ENCODE peak calls at places on chromosomes 7 and 10, in six cellular contexts. V is stimulated activated CD8-positive, alpha-beta memory T cell treated with anti-CD3 and anti-CD28 coated beads, Interleukin-2, amount 100 ng/mL, for 1 hour; S is GF-D8; F is activated T-cell treated with anti-CD3 and anti-CD28 coated beads for 1 hour; L is HEK293T; K is GM13977. C is an unnamed sample.

GRCh38 chr10:5614081-5614721 is 52.2 kb downstream of the ASB13 start:
- DNase-seq in L (no peak), F (no peak), S (no peak), K (no peak), V (no peak), C (no peak)

GRCh38 chr10:13351340-13351915 is 3.3 kb upstream of the SEPHS1 start:
- DNase-seq in K (peak; percentile 38), L (no peak), S (no peak), F (no peak), V (no peak), C (no peak)

GRCh38 chr7:141585592-141586510 is 34.6 kb downstream of the AGK start:
- DNase-seq in V (no peak), L (no peak), S (no peak), K (peak; percentile 40), F (no peak), C (no peak)

GRCh38 chr10:117306674-117307073 is 65.8 kb downstream of the SLC18A2 start:
- DNase-seq in L (no peak), F (no peak), K (no peak), V (no peak), S (no peak), C (no peak)

GRCh38 chr7:22859676-22860290 is 37.1 kb upstream of the TOMM7 start:
- DNase-seq in K (no peak), S (no peak), V (no peak), L (no peak), F (no peak), C (no peak)

GRCh38 chr10:43873717-43874116 is 225.0 kb upstream of the ZNF32 start:
- DNase-seq in K (no peak), V (no peak), L (no peak), F (no peak), S (no peak), C (no peak)

GRCh38 chr10:121838931-121839330 is 88.9 kb downstream of the ATE1 start:
- DNase-seq in L (no peak), S (no peak), K (no peak), F (no peak), V (no peak), C (no peak)

GRCh38 chr10:97752956-97753355 is 16.0 kb downstream of the ZFYVE27 start:
- DNase-seq in V (no peak), F (no peak), K (no peak), L (no peak), S (no peak), C (no peak)

GRCh38 chr7:108034586-108034985 is 31.6 kb upstream of the LAMB1 start:
- DNase-seq in S (no peak), V (no peak), L (no peak), K (no peak), F (no peak), C (no peak)

GRCh38 chr10:5854178-5854570 is 35.5 kb downstream of the ANKRD16 start:
- DNase-seq in S (no peak), F (no peak), K (no peak), L (no peak), V (no peak), C (no peak)

GRCh38 chr7:24732646-24733413 is 24.4 kb downstream of the GSDME start:
- DNase-seq in S (no peak), V (no peak), L (no peak), K (no peak), F (no peak), C (no peak)

GRCh38 chr10:34080485-34081346 is 734.4 kb downstream of the PARD3 start:
- DNase-seq in S (no peak), L (no peak), F (no peak), K (no peak), V (no peak), C (no peak)

GRCh38 chr10:68594405-68594804 is 34.3 kb downstream of the TET1 start:
- DNase-seq in S (no peak), L (no peak), K (no peak), V (no peak), F (no peak), C (no peak)

GRCh38 chr10:34802692-34803091 is 12.4 kb downstream of the PARD3 start:
- DNase-seq in K (no peak), S (no peak), L (no peak), V (no peak), F (no peak), C (no peak)

GRCh38 chr10:44832595-44833390 is 78.3 kb upstream of the TMEM72 start:
- DNase-seq in K (no peak), V (no peak), L (no peak), S (no peak), F (no peak), C (no peak)

GRCh38 chr7:157193274-157193673 is 54.5 kb downstream of the UBE3C start:
- DNase-seq in S (no peak), V (no peak), L (no peak), K (no peak), F (no peak), C (no peak)

GRCh38 chr7:8594115-8594514 is 160.7 kb downstream of the NXPH1 start:
- DNase-seq in F (no peak), V (no peak), S (no peak), L (no peak), K (no peak), C (no peak)

GRCh38 chr10:129035052-129035805 is 431.8 kb upstream of the MGMT start:
- DNase-seq in L (no peak), K (no peak), F (peak; percentile 52), V (no peak), S (peak; percentile 1), C (no peak)